ENCODE peak calls at places on chromosomes 2 and 18, in eight cellular contexts. O, S, V, W, G, D, P and Q are unnamed samples.

GRCh38 chr18:59189746-59190145 is 30.2 kb upstream of the GRP start:
- DNase-seq in O (no peak), G (no peak), D (no peak), S (no peak), V (no peak), W (no peak), P (no peak), Q (no peak)

GRCh38 chr2:233542507-233542906 is 24.1 kb downstream of the USP40 start:
- DNase-seq in O (peak), P (no peak), W (no peak), S (no peak), V (no peak), G (no peak), D (no peak), Q (no peak)

GRCh38 chr2:233714164-233714563 is 1.5 kb downstream of the UGT1A5 start:
- DNase-seq in V (no peak), O (no peak), S (no peak), W (no peak), D (no peak), G (no peak), P (no peak), Q (no peak)

GRCh38 chr2:46769809-46770208 is 145.8 kb downstream of the MCFD2 start:
- DNase-seq in P (no peak), W (no peak), O (no peak), S (no peak), D (no peak), G (no peak), V (no peak), Q (no peak)

GRCh38 chr2:45743531-45744391 is 92.3 kb downstream of the PRKCE start:
- DNase-seq in D (no peak), P (no peak), O (peak), W (peak), S (no peak), G (no peak), V (no peak), Q (no peak)

GRCh38 chr2:185782223-185782769 is 43.7 kb downstream of the FSIP2 start:
- DNase-seq in S (no peak), G (no peak), V (no peak), P (no peak), W (no peak), D (no peak), O (no peak), Q (no peak)

GRCh38 chr2:75521225-75521872 is 39.4 kb downstream of the EVA1A start:
- DNase-seq in D (no peak), S (no peak), P (no peak), O (no peak), W (no peak), V (no peak), G (no peak), Q (no peak)

GRCh38 chr2:116911520-116911919 is 903.0 kb upstream of the DDX18 start:
- DNase-seq in G (no peak), V (no peak), O (no peak), P (no peak), W (no peak), S (no peak), D (no peak), Q (no peak)

GRCh38 chr2:5021148-5021547 is 671.0 kb upstream of the SOX11 start:
- DNase-seq in O (no peak), D (no peak), W (no peak), P (no peak), V (peak), G (no peak), S (no peak), Q (no peak)

GRCh38 chr2:201852462-201852861 is 46.1 kb downstream of the CDK15 start:
- DNase-seq in G (no peak), S (no peak), O (no peak), D (no peak), P (no peak), W (no peak), V (no peak), Q (no peak)

GRCh38 chr18:58848685-58849084 is 16.0 kb upstream of the ZNF532 start:
- DNase-seq in G (no peak), S (no peak), V (no peak), W (no peak), O (no peak), P (no peak), D (no peak), Q (no peak)

GRCh38 chr18:31042068-31042390 is 513 bp downstream of the DSC3 start:
- DNase-seq in S (no peak), G (no peak), V (no peak), W (no peak), P (no peak), O (no peak), D (no peak), Q (no peak)

GRCh38 chr2:43158259-43158880 is 68.0 kb downstream of the ZFP36L2 start:
- DNase-seq in V (no peak), W (peak), O (peak), P (peak), S (no peak), G (peak), D (no peak), Q (peak)

GRCh38 chr2:177165103-177165583 is 47.5 kb upstream of the HNRNPA3 start:
- DNase-seq in O (peak), G (no peak), S (peak), V (peak), D (no peak), W (no peak), P (no peak), Q (no peak)

GRCh38 chr18:58538604-58539386 is 90.1 kb downstream of the ALPK2 start:
- DNase-seq in V (no peak), G (no peak), S (no peak), W (no peak), O (no peak), D (no peak), P (no peak), Q (no peak)

GRCh38 chr18:25067291-25068050 is 284.5 kb downstream of the ZNF521 start:
- DNase-seq in P (no peak), W (no peak), S (no peak), G (no peak), D (no peak), O (no peak), V (no peak), Q (no peak)

GRCh38 chr2:143177081-143177786 is 48.0 kb downstream of the ARHGAP15 start:
- DNase-seq in S (no peak), P (no peak), W (no peak), G (no peak), O (no peak), D (no peak), V (no peak), Q (no peak)